ENCODE peak calls at places on chromosomes 5 and 9, in nine cellular contexts. D, Q, T, F, H, M, Y, U and J are unnamed samples.

GRCh38 chr5:80170117-80170535 is 85.7 kb downstream of the SERINC5 start:
- DNase-seq in D (no peak), Q (no peak), T (no peak), F (no peak), H (no peak), M (no peak), Y (no peak), U (no peak), J (no peak)

GRCh38 chr5:82023530-82024095 is 51.8 kb downstream of the ATG10 start:
- DNase-seq in D (no peak), Q (no peak), T (peak), F (no peak), H (no peak), M (peak), Y (no peak), U (no peak), J (no peak)

GRCh38 chr5:76608833-76609232 is 14.4 kb downstream of the F2RL2 start:
- DNase-seq in D (peak), Q (no peak), T (peak), F (no peak), H (no peak), M (peak), Y (no peak), U (no peak), J (peak)

GRCh38 chr5:170861855-170862766 is at the start of gene RANBP17:
- DNase-seq in D (no peak), Q (peak), T (peak), F (peak), H (peak), M (peak), Y (peak), U (peak), J (peak)

GRCh38 chr5:116438979-116439554 is 135.6 kb downstream of the SEMA6A start:
- DNase-seq in D (no peak), Q (no peak), T (no peak), F (no peak), H (no peak), M (no peak), Y (no peak), U (no peak), J (no peak)

GRCh38 chr9:36053971-36054370 is 17.3 kb downstream of the RECK start:
- DNase-seq in D (no peak), Q (no peak), T (no peak), F (no peak), H (no peak), M (peak), Y (no peak), U (no peak), J (no peak)

GRCh38 chr5:163567811-163568210 is 62.4 kb downstream of the MAT2B start:
- DNase-seq in D (no peak), Q (no peak), T (no peak), F (no peak), H (no peak), M (peak), Y (no peak), U (no peak), J (no peak)

GRCh38 chr9:22537721-22538120 is 91.1 kb downstream of the DMRTA1 start:
- DNase-seq in D (no peak), Q (no peak), T (no peak), F (no peak), H (no peak), M (no peak), Y (no peak), U (no peak), J (no peak)

GRCh38 chr5:159906463-159906862 is 9.8 kb upstream of the ADRA1B start:
- DNase-seq in D (no peak), Q (no peak), T (no peak), F (no peak), H (no peak), M (no peak), Y (no peak), U (no peak), J (no peak)

GRCh38 chr9:121990600-121991304 is 102.4 kb downstream of the TTLL11 start:
- DNase-seq in D (no peak), Q (no peak), T (no peak), F (no peak), H (no peak), M (no peak), Y (no peak), U (no peak), J (no peak)

GRCh38 chr5:95709967-95710650 is 21.0 kb upstream of the RHOBTB3 start:
- DNase-seq in D (no peak), Q (peak), T (no peak), F (no peak), H (no peak), M (no peak), Y (no peak), U (no peak), J (no peak)

GRCh38 chr5:114317751-114318150 is 44.1 kb upstream of the KCNN2 start:
- DNase-seq in D (no peak), Q (no peak), T (no peak), F (no peak), H (no peak), M (no peak), Y (no peak), U (no peak), J (no peak)

GRCh38 chr9:125126019-125126746 is 17.1 kb downstream of the SCAI start:
- DNase-seq in D (peak), Q (no peak), T (peak), F (peak), H (peak), M (peak), Y (peak), U (peak), J (peak)

GRCh38 chr5:15687401-15687800 is 187.4 kb downstream of the FBXL7 start:
- DNase-seq in D (no peak), Q (no peak), T (no peak), F (no peak), H (no peak), M (no peak), Y (no peak), U (no peak), J (no peak)

GRCh38 chr9:90441814-90442213 is 200.8 kb downstream of the DIRAS2 start:
- DNase-seq in D (no peak), Q (no peak), T (no peak), F (no peak), H (no peak), M (no peak), Y (no peak), U (no peak), J (no peak)

GRCh38 chr5:34474573-34475021 is 181.5 kb upstream of the RAI14 start:
- DNase-seq in D (peak), Q (peak), T (peak), F (peak), H (peak), M (peak), Y (no peak), U (no peak), J (no peak)

GRCh38 chr9:81389569-81389993 is 299.8 kb downstream of the TLE1 start:
- DNase-seq in D (no peak), Q (no peak), T (peak), F (peak), H (peak), M (peak), Y (no peak), U (peak), J (no peak)

GRCh38 chr5:88833371-88834107 is 49.4 kb downstream of the MEF2C start:
- DNase-seq in D (peak), Q (no peak), T (peak), F (no peak), H (peak), M (peak), Y (peak), U (no peak), J (no peak)

GRCh38 chr5:85479849-85480248 is 1095.2 kb upstream of the EDIL3 start:
- DNase-seq in D (no peak), Q (no peak), T (no peak), F (no peak), H (no peak), M (no peak), Y (no peak), U (no peak), J (no peak)

GRCh38 chr9:99199938-99200539 is 21.7 kb downstream of the ALG2 start:
- DNase-seq in D (no peak), Q (no peak), T (no peak), F (no peak), H (no peak), M (no peak), Y (no peak), U (no peak), J (no peak)

GRCh38 chr5:147169399-147169798 is 65.4 kb upstream of the STK32A start:
- DNase-seq in D (no peak), Q (no peak), T (peak), F (peak), H (no peak), M (peak), Y (no peak), U (no peak), J (no peak)

GRCh38 chr9:114287763-114288232 is 35.1 kb upstream of the ORM1 start:
- DNase-seq in D (no peak), Q (no peak), T (no peak), F (no peak), H (no peak), M (no peak), Y (no peak), U (no peak), J (no peak)

GRCh38 chr5:124154714-124155113 is 591.7 kb downstream of the ZNF608 start:
- DNase-seq in D (no peak), Q (no peak), T (peak), F (no peak), H (no peak), M (no peak), Y (no peak), U (no peak), J (no peak)